ENCODE peak calls at places on chromosomes 6 and 20, in eight cellular contexts. One of them, this sample, is unnamed.

GRCh38 chr20:37526238-37526838 is 1.3 kb downstream of the BLCAP start:
- DNase-seq in HepG2: peak; percentile 73
- DNase-seq in PC-9: peak; percentile 72
- DNase-seq in MM.1S: no peak
- DNase-seq in fibroblast of lung: no peak
- DNase-seq in hepatocyte: peak; percentile 64
- DNase-seq in GM23338: peak; percentile 93
- DNase-seq in mammary epithelial cell: peak; percentile 90
- DNase-seq in this sample: peak; percentile 90

GRCh38 chr6:1381397-1382330 is 7.7 kb upstream of the FOXF2 start:
- DNase-seq in fibroblast of lung: peak; percentile 50
- DNase-seq in hepatocyte: peak; percentile 76
- DNase-seq in GM23338: peak; percentile 73
- DNase-seq in PC-9: peak; percentile 73
- DNase-seq in HepG2: no peak
- DNase-seq in MM.1S: peak; percentile 23
- DNase-seq in mammary epithelial cell: no peak
- DNase-seq in this sample: peak; percentile 60

GRCh38 chr6:1208876-1209275 is 103.0 kb upstream of the FOXQ1 start:
- DNase-seq in PC-9: peak; percentile 30
- DNase-seq in fibroblast of lung: no peak
- DNase-seq in mammary epithelial cell: peak; percentile 61
- DNase-seq in GM23338: no peak
- DNase-seq in hepatocyte: no peak
- DNase-seq in HepG2: no peak
- DNase-seq in MM.1S: no peak
- DNase-seq in this sample: no peak

GRCh38 chr6:684831-685636 is 7.9 kb downstream of the EXOC2 start:
- DNase-seq in PC-9: no peak
- DNase-seq in MM.1S: peak; percentile 66
- DNase-seq in GM23338: no peak
- DNase-seq in hepatocyte: no peak
- DNase-seq in fibroblast of lung: peak; percentile 63
- DNase-seq in HepG2: no peak
- DNase-seq in mammary epithelial cell: peak; percentile 56
- DNase-seq in this sample: no peak

GRCh38 chr6:157476797-157477196 is 95.8 kb downstream of the ZDHHC14 start:
- DNase-seq in hepatocyte: no peak
- DNase-seq in GM23338: no peak
- DNase-seq in fibroblast of lung: no peak
- DNase-seq in mammary epithelial cell: no peak
- DNase-seq in PC-9: no peak
- DNase-seq in MM.1S: no peak
- DNase-seq in HepG2: no peak
- DNase-seq in this sample: no peak

GRCh38 chr6:102015431-102015830 is 621.9 kb downstream of the GRIK2 start:
- DNase-seq in GM23338: no peak
- DNase-seq in HepG2: no peak
- DNase-seq in mammary epithelial cell: no peak
- DNase-seq in hepatocyte: no peak
- DNase-seq in fibroblast of lung: no peak
- DNase-seq in PC-9: no peak
- DNase-seq in MM.1S: no peak
- DNase-seq in this sample: no peak

GRCh38 chr6:89302936-89303335 is 12.2 kb downstream of the GABRR2 start:
- DNase-seq in hepatocyte: no peak
- DNase-seq in MM.1S: no peak
- DNase-seq in fibroblast of lung: no peak
- DNase-seq in mammary epithelial cell: no peak
- DNase-seq in PC-9: no peak
- DNase-seq in HepG2: no peak
- DNase-seq in GM23338: no peak
- DNase-seq in this sample: no peak

GRCh38 chr6:73694711-73695411 is 1.1 kb upstream of the CD109 start:
- DNase-seq in mammary epithelial cell: peak; percentile 82
- DNase-seq in PC-9: peak; percentile 54
- DNase-seq in GM23338: no peak
- DNase-seq in MM.1S: no peak
- DNase-seq in HepG2: no peak
- DNase-seq in hepatocyte: no peak
- DNase-seq in fibroblast of lung: peak; percentile 58
- DNase-seq in this sample: no peak

GRCh38 chr6:106631356-106631755 is 2.0 kb downstream of the QRSL1 start:
- DNase-seq in mammary epithelial cell: no peak
- DNase-seq in hepatocyte: no peak
- DNase-seq in HepG2: no peak
- DNase-seq in fibroblast of lung: no peak
- DNase-seq in GM23338: no peak
- DNase-seq in PC-9: no peak
- DNase-seq in MM.1S: no peak
- DNase-seq in this sample: no peak

GRCh38 chr6:144467153-144467762 is 182.1 kb downstream of the UTRN start:
- DNase-seq in mammary epithelial cell: peak; percentile 44
- DNase-seq in hepatocyte: no peak
- DNase-seq in fibroblast of lung: no peak
- DNase-seq in MM.1S: no peak
- DNase-seq in GM23338: peak; percentile 14
- DNase-seq in HepG2: no peak
- DNase-seq in PC-9: no peak
- DNase-seq in this sample: no peak

GRCh38 chr6:47126647-47127339 is 84.7 kb upstream of the ADGRF1 start:
- DNase-seq in mammary epithelial cell: no peak
- DNase-seq in MM.1S: no peak
- DNase-seq in PC-9: peak; percentile 51
- DNase-seq in HepG2: peak; percentile 91
- DNase-seq in GM23338: peak; percentile 62
- DNase-seq in hepatocyte: peak; percentile 70
- DNase-seq in fibroblast of lung: no peak
- DNase-seq in this sample: peak; percentile 44

GRCh38 chr6:6972456-6972855 is 135.3 kb upstream of the RREB1 start:
- DNase-seq in HepG2: no peak
- DNase-seq in mammary epithelial cell: peak; percentile 79
- DNase-seq in MM.1S: no peak
- DNase-seq in PC-9: peak; percentile 12
- DNase-seq in fibroblast of lung: peak; percentile 37
- DNase-seq in hepatocyte: peak; percentile 68
- DNase-seq in GM23338: no peak
- DNase-seq in this sample: no peak

GRCh38 chr6:97669191-97669651 is 386.2 kb upstream of the MMS22L start:
- DNase-seq in PC-9: no peak
- DNase-seq in mammary epithelial cell: no peak
- DNase-seq in MM.1S: no peak
- DNase-seq in GM23338: peak; percentile 47
- DNase-seq in hepatocyte: peak; percentile 3
- DNase-seq in fibroblast of lung: peak; percentile 28
- DNase-seq in HepG2: no peak
- DNase-seq in this sample: peak; percentile 70

GRCh38 chr6:20366082-20366834 is 35.4 kb upstream of the E2F3 start:
- DNase-seq in HepG2: no peak
- DNase-seq in MM.1S: no peak
- DNase-seq in GM23338: no peak
- DNase-seq in mammary epithelial cell: peak; percentile 24
- DNase-seq in hepatocyte: no peak
- DNase-seq in fibroblast of lung: no peak
- DNase-seq in PC-9: no peak
- DNase-seq in this sample: no peak

GRCh38 chr20:25046181-25046641 is 11.7 kb downstream of the ACSS1 start:
- DNase-seq in HepG2: peak; percentile 76
- DNase-seq in fibroblast of lung: no peak
- DNase-seq in PC-9: no peak
- DNase-seq in MM.1S: no peak
- DNase-seq in GM23338: no peak
- DNase-seq in mammary epithelial cell: no peak
- DNase-seq in hepatocyte: no peak
- DNase-seq in this sample: no peak

GRCh38 chr20:44701116-44701865 is 13.9 kb upstream of the CCN5 start:
- DNase-seq in HepG2: peak; percentile 41
- DNase-seq in mammary epithelial cell: no peak
- DNase-seq in MM.1S: no peak
- DNase-seq in PC-9: no peak
- DNase-seq in GM23338: peak; percentile 75
- DNase-seq in fibroblast of lung: peak; percentile 74
- DNase-seq in hepatocyte: no peak
- DNase-seq in this sample: no peak

GRCh38 chr6:153003294-153003645 is 761 bp upstream of the MTRF1L start:
- DNase-seq in hepatocyte: peak; percentile 14
- DNase-seq in HepG2: peak; percentile 33
- DNase-seq in mammary epithelial cell: peak; percentile 47
- DNase-seq in GM23338: peak; percentile 21
- DNase-seq in MM.1S: no peak
- DNase-seq in fibroblast of lung: no peak
- DNase-seq in PC-9: peak; percentile 4
- DNase-seq in this sample: no peak

GRCh38 chr6:35497571-35498406 is 910 bp upstream of the TEAD3 start:
- DNase-seq in GM23338: peak; percentile 90
- DNase-seq in mammary epithelial cell: peak; percentile 58
- DNase-seq in PC-9: no peak
- DNase-seq in HepG2: peak; percentile 47
- DNase-seq in fibroblast of lung: peak; percentile 92
- DNase-seq in hepatocyte: peak; percentile 78
- DNase-seq in MM.1S: peak; percentile 42
- DNase-seq in this sample: peak; percentile 51

GRCh38 chr20:33026779-33027759 is 4.4 kb upstream of the BPIFB6 start:
- DNase-seq in mammary epithelial cell: no peak
- DNase-seq in GM23338: no peak
- DNase-seq in hepatocyte: no peak
- DNase-seq in PC-9: no peak
- DNase-seq in MM.1S: no peak
- DNase-seq in HepG2: no peak
- DNase-seq in fibroblast of lung: no peak
- DNase-seq in this sample: no peak

GRCh38 chr6:76490456-76490855 is 418.0 kb upstream of the IMPG1 start:
- DNase-seq in hepatocyte: no peak
- DNase-seq in HepG2: no peak
- DNase-seq in mammary epithelial cell: no peak
- DNase-seq in fibroblast of lung: no peak
- DNase-seq in GM23338: no peak
- DNase-seq in MM.1S: no peak
- DNase-seq in PC-9: no peak
- DNase-seq in this sample: no peak

GRCh38 chr6:136989591-136990578 is 54.9 kb downstream of the IL20RA start:
- DNase-seq in hepatocyte: peak; percentile 28
- DNase-seq in fibroblast of lung: no peak
- DNase-seq in mammary epithelial cell: no peak
- DNase-seq in HepG2: no peak
- DNase-seq in MM.1S: no peak
- DNase-seq in PC-9: peak; percentile 30
- DNase-seq in GM23338: peak; percentile 82
- DNase-seq in this sample: no peak
- TF ChIP-seq EZH2 in hepatocyte: no peak
- TF ChIP-seq EZH2 in fibroblast of lung: peak; percentile 79
- TF ChIP-seq EZH2 in mammary epithelial cell: peak; percentile 80
- TF ChIP-seq EZH2 in HepG2: peak; percentile 58
- TF ChIP-seq EZH2 in MM.1S: no peak
- TF ChIP-seq EZH2 in PC-9: no peak
- TF ChIP-seq EZH2 in GM23338: no peak
- TF ChIP-seq EZH2 in this sample: no peak

GRCh38 chr20:49589747-49590146 is 21.8 kb upstream of the PTGIS start:
- DNase-seq in HepG2: no peak
- DNase-seq in PC-9: no peak
- DNase-seq in hepatocyte: no peak
- DNase-seq in MM.1S: no peak
- DNase-seq in fibroblast of lung: no peak
- DNase-seq in mammary epithelial cell: no peak
- DNase-seq in GM23338: no peak
- DNase-seq in this sample: no peak

GRCh38 chr20:49585585-49586245 is 17.8 kb upstream of the PTGIS start:
- DNase-seq in MM.1S: no peak
- DNase-seq in mammary epithelial cell: no peak
- DNase-seq in PC-9: peak; percentile 23
- DNase-seq in fibroblast of lung: no peak
- DNase-seq in HepG2: no peak
- DNase-seq in GM23338: no peak
- DNase-seq in hepatocyte: no peak
- DNase-seq in this sample: no peak

GRCh38 chr20:49584418-49585382 is 16.8 kb upstream of the PTGIS start:
- DNase-seq in mammary epithelial cell: no peak
- DNase-seq in GM23338: no peak
- DNase-seq in HepG2: no peak
- DNase-seq in fibroblast of lung: no peak
- DNase-seq in MM.1S: no peak
- DNase-seq in hepatocyte: peak; percentile 35
- DNase-seq in PC-9: peak; percentile 71
- DNase-seq in this sample: no peak

GRCh38 chr20:49583669-49584417 is 15.9 kb upstream of the PTGIS start:
- DNase-seq in mammary epithelial cell: peak; percentile 8
- DNase-seq in PC-9: peak; percentile 88
- DNase-seq in HepG2: peak; percentile 97
- DNase-seq in MM.1S: no peak
- DNase-seq in GM23338: no peak
- DNase-seq in fibroblast of lung: peak; percentile 87
- DNase-seq in hepatocyte: peak; percentile 86
- DNase-seq in this sample: no peak

DNA sequence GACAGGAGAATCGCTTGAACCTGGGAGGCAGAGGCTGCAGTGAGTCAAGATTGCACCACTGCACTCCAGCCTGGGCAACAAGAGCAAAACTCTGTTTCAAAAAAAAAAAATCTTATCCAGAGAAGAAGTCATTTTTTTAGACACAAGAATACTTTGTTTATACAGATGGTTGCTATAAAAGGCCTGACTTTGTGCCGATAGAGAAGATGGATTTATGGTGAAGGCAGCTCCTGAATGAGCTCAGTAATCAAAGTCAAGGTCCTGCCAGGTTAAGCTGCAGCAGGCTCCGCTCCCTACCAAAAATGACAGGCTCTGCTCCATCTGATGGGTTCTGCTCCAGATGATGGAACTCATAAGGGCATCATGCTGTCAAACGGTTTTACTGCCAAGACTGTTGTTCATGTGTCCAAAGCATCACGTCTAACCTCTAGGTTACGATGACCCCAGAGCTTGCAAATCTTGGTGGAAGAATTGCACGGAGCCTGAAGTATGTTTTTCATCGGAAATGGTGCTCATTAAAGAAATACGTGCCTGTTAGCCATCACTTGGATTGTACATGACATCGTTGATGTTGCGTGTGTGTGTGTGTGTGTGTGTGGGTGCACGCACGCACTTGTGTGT is 19.1 kb upstream of the PTGIS start:
- DNase-seq in MM.1S: no peak
- DNase-seq in PC-9: no peak
- DNase-seq in fibroblast of lung: peak; percentile 36
- DNase-seq in HepG2: no peak
- DNase-seq in GM23338: no peak
- DNase-seq in hepatocyte: no peak
- DNase-seq in mammary epithelial cell: no peak
- DNase-seq in this sample: no peak
- H3K4me3 ChIP-seq in MM.1S: no peak overlapping the region
- H3K4me3 ChIP-seq in PC-9: no peak overlapping the region
- H3K4me3 ChIP-seq in fibroblast of lung: no peak overlapping the region
- H3K4me3 ChIP-seq in HepG2: no peak overlapping the region
- H3K4me3 ChIP-seq in GM23338: no peak overlapping the region
- H3K4me3 ChIP-seq in hepatocyte: no peak overlapping the region
- H3K4me3 ChIP-seq in mammary epithelial cell: no peak overlapping the region
- H3K4me3 ChIP-seq in this sample: no peak overlapping the region

GRCh38 chr6:37936909-37937308 is 117.4 kb downstream of the ZFAND3 start:
- DNase-seq in GM23338: no peak
- DNase-seq in HepG2: no peak
- DNase-seq in mammary epithelial cell: no peak
- DNase-seq in fibroblast of lung: no peak
- DNase-seq in MM.1S: peak; percentile 31
- DNase-seq in PC-9: no peak
- DNase-seq in hepatocyte: no peak
- DNase-seq in this sample: peak; percentile 37
- H3K4me1 ChIP-seq in GM23338: peaks cover 8% of the 10 kb centered on the region
- H3K4me1 ChIP-seq in HepG2: peaks cover 20% of the 10 kb centered on the region
- H3K4me1 ChIP-seq in mammary epithelial cell: no peaks in the 10 kb centered on the region
- H3K4me1 ChIP-seq in fibroblast of lung: no peaks in the 10 kb centered on the region
- H3K4me1 ChIP-seq in MM.1S: peaks cover 7% of the 10 kb centered on the region
- H3K4me1 ChIP-seq in PC-9: no peaks in the 10 kb centered on the region
- H3K4me1 ChIP-seq in hepatocyte: no peaks in the 10 kb centered on the region
- H3K4me1 ChIP-seq in this sample: peaks cover 65% of the 10 kb centered on the region

GRCh38 chr20:38728911-38729642 is 4.8 kb downstream of the SLC32A1 start:
- DNase-seq in fibroblast of lung: no peak
- DNase-seq in PC-9: no peak
- DNase-seq in MM.1S: no peak
- DNase-seq in GM23338: peak; percentile 96
- DNase-seq in hepatocyte: no peak
- DNase-seq in HepG2: no peak
- DNase-seq in mammary epithelial cell: no peak
- DNase-seq in this sample: no peak
- TF ChIP-seq EZH2 in fibroblast of lung: peak; percentile 82
- TF ChIP-seq EZH2 in PC-9: no peak
- TF ChIP-seq EZH2 in MM.1S: peak; percentile 79
- TF ChIP-seq EZH2 in GM23338: peak; percentile 100
- TF ChIP-seq EZH2 in hepatocyte: peak; percentile 98
- TF ChIP-seq EZH2 in HepG2: peak; percentile 98
- TF ChIP-seq EZH2 in mammary epithelial cell: peak; percentile 54
- TF ChIP-seq EZH2 in this sample: peak; percentile 100